ENCODE peak calls at places on chromosomes 3 and 15, in ten cellular contexts. B, A, G, H, U, M, R, F, C and W are unnamed samples.

GRCh38 chr3:183576487-183577107 is 21.1 kb upstream of the KLHL6 start:
- DNase-seq in C (no peak), U (peak; percentile 68), G (no peak), F (no peak), A (peak; percentile 83), B (no peak), H (no peak), R (no peak), M (no peak), W (peak; percentile 97)

GRCh38 chr15:75238150-75238549 is 20.0 kb upstream of the GOLGA6C start:
- DNase-seq in B (no peak), C (no peak), F (no peak), R (no peak), H (no peak), U (no peak), A (no peak), M (no peak), G (no peak), W (no peak)

GRCh38 chr15:67863442-67863987 is 23.7 kb upstream of the RNU6-1 start:
- DNase-seq in B (peak; percentile 32), H (peak; percentile 63), R (peak; percentile 91), G (no peak), C (peak; percentile 88), U (peak; percentile 55), F (peak; percentile 58), A (peak; percentile 16), M (peak; percentile 90), W (peak; percentile 29)

GRCh38 chr3:164521139-164521538 is 557.2 kb downstream of the SI start:
- DNase-seq in H (no peak), U (no peak), A (no peak), B (no peak), F (no peak), G (no peak), C (no peak), R (no peak), M (no peak), W (no peak)

GRCh38 chr3:30248423-30248822 is 358.0 kb upstream of the TGFBR2 start:
- DNase-seq in U (no peak), G (no peak), F (no peak), C (no peak), R (no peak), M (peak; percentile 16), A (no peak), H (no peak), B (no peak), W (no peak)

GRCh38 chr3:184662192-184662591 is 49.7 kb downstream of the MAGEF1 start:
- DNase-seq in F (peak; percentile 58), G (no peak), M (no peak), R (no peak), U (no peak), C (no peak), H (no peak), B (no peak), A (no peak), W (no peak)

GRCh38 chr15:83558146-83558545 is 95.8 kb upstream of the ADAMTSL3 start:
- DNase-seq in B (no peak), G (no peak), H (no peak), R (no peak), C (no peak), U (no peak), F (no peak), A (no peak), M (no peak), W (no peak)

GRCh38 chr15:63260786-63261185 is 16.6 kb upstream of the APH1B start:
- DNase-seq in U (no peak), B (no peak), H (no peak), F (no peak), A (no peak), G (no peak), R (no peak), C (no peak), M (no peak), W (no peak)

GRCh38 chr3:47425959-47426358 is 45.1 kb downstream of the PTPN23 start:
- DNase-seq in A (no peak), H (no peak), R (no peak), G (no peak), M (no peak), F (no peak), U (no peak), C (no peak), B (no peak), W (no peak)

GRCh38 chr3:186060222-186060621 is 48.7 kb downstream of the ETV5 start:
- DNase-seq in U (no peak), G (no peak), B (no peak), M (peak; percentile 75), A (no peak), F (no peak), C (no peak), H (no peak), R (no peak), W (no peak)

GRCh38 chr15:82950746-82951370 is 1.7 kb downstream of the HOMER2 start:
- DNase-seq in U (no peak), G (no peak), C (no peak), M (peak; percentile 47), B (no peak), F (no peak), R (no peak), H (no peak), A (no peak), W (peak; percentile 20)

GRCh38 chr3:24088782-24089181 is 143.7 kb downstream of the NR1D2 start:
- DNase-seq in B (peak; percentile 32), U (no peak), C (peak; percentile 79), R (peak; percentile 25), H (peak; percentile 14), G (no peak), M (peak; percentile 10), A (no peak), F (peak; percentile 48), W (peak; percentile 4)